ENCODE peak calls at places on chromosomes 1 and 21, in six cellular contexts. M is AG04449, D is MM.1S, B is kidney epithelial cell, F is NB4, N is lower lobe of right lung. E is an unnamed sample.

GRCh38 chr1:182595641-182596240 is 6.7 kb upstream of the RNASEL start:
- DNase-seq in M (no peak), D (peak; percentile 68), B (no peak), F (peak; percentile 64), N (peak; percentile 71), E (peak; percentile 55)

GRCh38 chr1:193140254-193140653 is 18.4 kb downstream of the CDC73 start:
- DNase-seq in M (no peak), D (no peak), B (no peak), F (no peak), N (no peak), E (no peak)

GRCh38 chr1:76162254-76162653 is 87.7 kb downstream of the ST6GALNAC3 start:
- DNase-seq in M (no peak), D (no peak), B (no peak), F (no peak), N (no peak), E (no peak)

GRCh38 chr1:185823471-185823870 is 89.3 kb downstream of the HMCN1 start:
- DNase-seq in M (no peak), D (no peak), B (no peak), F (no peak), N (no peak), E (no peak)

GRCh38 chr1:237005674-237006073 is 1.4 kb upstream of the MT1HL1 start:
- DNase-seq in M (no peak), D (no peak), B (no peak), F (no peak), N (no peak), E (no peak)

GRCh38 chr1:203124546-203125317 is 2.8 kb upstream of the ADORA1 start:
- DNase-seq in M (no peak), D (no peak), B (no peak), F (no peak), N (no peak), E (peak; percentile 10)

GRCh38 chr1:201226859-201227488 is 36.4 kb downstream of the IGFN1 start:
- DNase-seq in M (no peak), D (no peak), B (no peak), F (no peak), N (peak; percentile 30), E (peak; percentile 12)

GRCh38 chr1:205629751-205630150 is 2.1 kb downstream of the ELK4 start:
- DNase-seq in M (no peak), D (no peak), B (no peak), F (no peak), N (no peak), E (no peak)

GRCh38 chr1:204493145-204493881 is 1.3 kb downstream of the PIK3C2B start:
- DNase-seq in M (no peak), D (no peak), B (no peak), F (no peak), N (peak; percentile 81), E (no peak)

GRCh38 chr1:173093721-173094450 is 43.1 kb upstream of the TNFSF18 start:
- DNase-seq in M (no peak), D (no peak), B (no peak), F (no peak), N (no peak), E (no peak)

GRCh38 chr1:203048555-203049051 is 22.3 kb downstream of the PPFIA4 start:
- DNase-seq in M (no peak), D (no peak), B (no peak), F (no peak), N (no peak), E (no peak)

GRCh38 chr21:39238275-39238674 is 55.0 kb upstream of the PSMG1 start:
- DNase-seq in M (no peak), D (no peak), B (no peak), F (no peak), N (no peak), E (no peak)

GRCh38 chr21:44010429-44010828 is 1.7 kb upstream of the TRAPPC10 start:
- DNase-seq in M (no peak), D (no peak), B (no peak), F (peak; percentile 66), N (no peak), E (peak; percentile 89)

GRCh38 chr1:40628903-40629292 is 36.6 kb downstream of the RIMS3 start:
- DNase-seq in M (no peak), D (no peak), B (no peak), F (no peak), N (no peak), E (no peak)

GRCh38 chr1:35506960-35507901 is 50.0 kb downstream of the KIAA0319L start:
- DNase-seq in M (no peak), D (peak; percentile 34), B (no peak), F (no peak), N (no peak), E (no peak)
- TF ChIP-seq CTCF in M (no peak), D (no peak), B (no peak), F (no peak), N (no peak), E (no peak)

DNA sequence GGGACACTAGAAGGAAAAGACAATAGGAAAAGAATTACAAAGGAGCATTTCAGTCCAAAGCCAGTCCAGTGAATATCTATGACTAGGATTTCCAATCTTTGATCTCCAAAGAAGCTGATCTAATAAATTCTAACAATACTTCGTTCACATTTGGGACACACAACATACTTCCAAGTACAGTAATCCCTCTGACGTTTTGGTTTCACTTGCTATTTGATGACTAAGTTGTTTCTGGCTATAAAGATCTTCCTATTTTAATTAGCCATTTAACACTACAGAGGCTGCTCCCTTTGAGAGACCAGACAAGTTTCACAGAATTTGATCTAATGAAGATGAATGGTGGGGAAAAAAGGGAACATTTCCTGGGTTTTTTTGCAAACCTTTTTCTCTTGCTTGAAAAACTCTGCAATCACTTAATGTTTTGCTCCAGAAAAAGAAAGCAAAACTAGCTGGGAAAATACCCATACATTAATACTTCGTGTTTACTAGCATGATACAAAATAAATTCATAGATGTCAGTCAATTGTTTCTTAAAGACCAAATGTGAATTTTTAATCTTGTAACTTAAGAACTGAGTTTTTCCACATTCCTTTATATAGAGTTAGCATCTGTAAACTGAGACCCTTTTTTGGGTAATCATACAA is 27.9 kb upstream of the GLIS1 start:
- DNase-seq in M (peak; percentile 26), D (peak; percentile 50), B (peak; percentile 14), F (no peak), N (no peak), E (no peak)
- H3K4me3 ChIP-seq in M (peak overlapping the region; percentile 31), D (peak overlapping the region; percentile 45), B (no peak overlapping the region), F (no peak overlapping the region), N (no peak overlapping the region), E (no peak overlapping the region)

GRCh38 chr1:86419277-86419903 is 4.6 kb upstream of the CLCA2 start:
- DNase-seq in M (no peak), D (peak; percentile 61), B (no peak), F (peak; percentile 67), N (no peak), E (peak; percentile 27)
- TF ChIP-seq CTCF in M (peak; percentile 49), D (peak; percentile 71), B (peak; percentile 33), F (peak; percentile 71), N (peak; percentile 50), E (peak; percentile 46)

GRCh38 chr1:227433663-227434062 is 115.4 kb upstream of the CDC42BPA start:
- DNase-seq in M (no peak), D (no peak), B (no peak), F (no peak), N (no peak), E (no peak)

GRCh38 chr1:227440167-227440566 is 121.9 kb upstream of the CDC42BPA start:
- DNase-seq in M (no peak), D (no peak), B (no peak), F (no peak), N (no peak), E (no peak)

GRCh38 chr1:227432981-227433380 is 114.7 kb upstream of the CDC42BPA start:
- DNase-seq in M (no peak), D (no peak), B (no peak), F (no peak), N (no peak), E (no peak)

GRCh38 chr1:227434808-227435207 is 116.5 kb upstream of the CDC42BPA start:
- DNase-seq in M (no peak), D (no peak), B (no peak), F (no peak), N (no peak), E (no peak)

GRCh38 chr1:227437495-227438008 is 119.3 kb upstream of the CDC42BPA start:
- DNase-seq in M (no peak), D (peak; percentile 63), B (no peak), F (peak; percentile 65), N (no peak), E (peak; percentile 6)
- H3K4me3 ChIP-seq in M (peak overlapping the region; percentile 50), D (peak overlapping the region; percentile 54), B (peak overlapping the region; percentile 9), F (peak overlapping the region; percentile 25), N (peak overlapping the region; percentile 28), E (peak overlapping the region; percentile 31)